ENCODE peak calls at places on chromosomes 12 and 14, in eight cellular contexts. L is A549, B is mucosa of descending colon, M is retinal pigment epithelial cell, J is ovary, T is cardiac muscle cell, R is endothelial cell, K is cardiac fibroblast. A is an unnamed sample.

GRCh38 chr14:96434040-96434439 is 42.1 kb downstream of the AK7 start:
- DNase-seq in L (no peak), B (no peak), M (no peak), J (no peak), T (no peak), R (no peak), K (no peak), A (no peak)

GRCh38 chr12:96132819-96133218 is 61.4 kb upstream of the ELK3 start:
- DNase-seq in L (peak; percentile 26), B (no peak), M (no peak), J (no peak), T (no peak), R (no peak), K (no peak), A (no peak)

GRCh38 chr14:74618078-74618952 is 6.3 kb upstream of the LTBP2 start:
- DNase-seq in L (peak; percentile 80), B (no peak), M (no peak), J (no peak), T (no peak), R (no peak), K (peak; percentile 86), A (peak; percentile 80)

GRCh38 chr12:4118017-4118510 is 155.5 kb upstream of the CCND2 start:
- DNase-seq in L (no peak), B (peak; percentile 82), M (no peak), J (no peak), T (no peak), R (no peak), K (peak; percentile 42), A (peak; percentile 34)

GRCh38 chr12:109962388-109962787 is 33.8 kb downstream of the GIT2 start:
- DNase-seq in L (no peak), B (no peak), M (no peak), J (no peak), T (no peak), R (no peak), K (no peak), A (no peak)

GRCh38 chr14:67694791-67695393 is 672 bp downstream of the RDH11 start:
- DNase-seq in L (peak; percentile 89), B (peak; percentile 87), M (peak; percentile 95), J (peak; percentile 54), T (peak; percentile 93), R (peak; percentile 56), K (peak; percentile 96), A (peak; percentile 94)

GRCh38 chr12:84484796-84485195 is 427.8 kb downstream of the SLC6A15 start:
- DNase-seq in L (no peak), B (no peak), M (no peak), J (no peak), T (no peak), R (no peak), K (no peak), A (no peak)

GRCh38 chr14:35196571-35196970 is 74.2 kb downstream of the PRORP start:
- DNase-seq in L (peak; percentile 35), B (no peak), M (no peak), J (no peak), T (no peak), R (no peak), K (no peak), A (no peak)

GRCh38 chr12:112122823-112123690 is 2.3 kb upstream of the TRAFD1 start:
- DNase-seq in L (peak; percentile 64), B (no peak), M (no peak), J (no peak), T (peak; percentile 60), R (no peak), K (peak; percentile 76), A (peak; percentile 60)

GRCh38 chr14:98120831-98121464 is 1151.0 kb downstream of the BCL11B start:
- DNase-seq in L (no peak), B (no peak), M (no peak), J (no peak), T (no peak), R (no peak), K (no peak), A (no peak)

GRCh38 chr12:131687346-131688125 is 23.4 kb upstream of the SFSWAP start:
- DNase-seq in L (no peak), B (no peak), M (no peak), J (no peak), T (no peak), R (no peak), K (no peak), A (no peak)

GRCh38 chr12:124919646-124920352 is 5.3 kb upstream of the UBC start:
- DNase-seq in L (peak; percentile 67), B (no peak), M (peak; percentile 69), J (no peak), T (no peak), R (no peak), K (no peak), A (peak; percentile 56)

GRCh38 chr12:66241061-66242043 is 52.3 kb downstream of the IRAK3 start:
- DNase-seq in L (peak; percentile 27), B (no peak), M (peak; percentile 48), J (no peak), T (no peak), R (no peak), K (peak; percentile 91), A (peak; percentile 86)

GRCh38 chr14:76687611-76688372 is 73.5 kb upstream of the VASH1 start:
- DNase-seq in L (no peak), B (peak; percentile 56), M (no peak), J (no peak), T (no peak), R (no peak), K (peak; percentile 15), A (peak; percentile 30)

GRCh38 chr14:50758945-50759344 is 72.0 kb downstream of the NIN start:
- DNase-seq in L (no peak), B (no peak), M (no peak), J (no peak), T (peak; percentile 19), R (no peak), K (no peak), A (no peak)
- TF ChIP-seq CTCF in L (no peak), B (no peak), M (no peak), J (no peak), T (no peak), R (no peak), K (no peak), A (no peak)

GRCh38 chr12:25583545-25583944 is 30.5 kb upstream of the LMNTD1 start:
- DNase-seq in L (peak; percentile 2), B (no peak), M (no peak), J (peak; percentile 14), T (peak; percentile 67), R (no peak), K (peak; percentile 16), A (no peak)
- TF ChIP-seq CTCF in L (no peak), B (no peak), M (peak; percentile 58), J (peak; percentile 17), T (peak; percentile 35), R (no peak), K (no peak), A (peak; percentile 15)

GRCh38 chr12:6336079-6336858 is 5.6 kb downstream of the TNFRSF1A start:
- DNase-seq in L (peak; percentile 99), B (peak; percentile 96), M (peak; percentile 100), J (peak; percentile 95), T (peak; percentile 93), R (peak; percentile 85), K (peak; percentile 100), A (peak; percentile 99)

GRCh38 chr12:6336859-6337744 is 4.8 kb downstream of the TNFRSF1A start:
- DNase-seq in L (no peak), B (peak; percentile 80), M (no peak), J (no peak), T (no peak), R (no peak), K (peak; percentile 43), A (no peak)

GRCh38 chr12:6334940-6335450 is 6.9 kb downstream of the TNFRSF1A start:
- DNase-seq in L (no peak), B (peak; percentile 65), M (no peak), J (no peak), T (no peak), R (no peak), K (peak; percentile 29), A (no peak)

GRCh38 chr12:6334359-6334758 is 7.5 kb downstream of the TNFRSF1A start:
- DNase-seq in L (no peak), B (no peak), M (no peak), J (no peak), T (no peak), R (no peak), K (no peak), A (no peak)

DNA sequence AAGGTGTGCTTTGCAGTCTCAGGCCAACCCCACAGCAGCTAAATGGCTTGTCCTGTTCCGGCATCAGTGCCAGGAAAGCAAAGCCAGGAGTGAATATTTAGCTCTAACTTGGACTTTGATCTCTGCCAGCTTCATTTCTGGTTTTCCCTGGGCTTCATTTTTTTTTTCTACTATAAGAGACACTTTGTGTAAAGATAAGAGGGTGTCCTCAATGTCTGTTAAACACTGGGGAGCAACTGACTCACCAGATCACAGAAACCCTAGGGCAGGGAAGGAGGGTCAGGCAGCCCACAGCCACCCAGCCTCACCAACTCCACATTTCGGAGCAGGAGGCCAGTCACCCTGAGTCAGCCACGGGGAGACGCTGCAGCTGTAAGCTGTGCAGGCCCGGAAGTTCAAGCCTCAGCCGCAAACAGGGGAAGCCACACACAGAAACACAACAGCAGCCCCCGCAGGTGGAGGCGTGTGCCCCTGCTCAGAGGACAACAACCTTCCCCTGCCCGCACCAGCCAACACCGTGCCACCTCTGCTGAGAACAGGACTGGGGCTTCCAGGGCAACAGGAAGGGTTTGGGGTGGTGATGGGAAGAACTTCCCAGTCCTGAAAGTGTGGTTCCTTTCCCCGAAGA is 6.3 kb downstream of the TNFRSF1A start:
- DNase-seq in L (peak; percentile 88), B (peak; percentile 92), M (no peak), J (peak; percentile 79), T (peak; percentile 53), R (peak; percentile 58), K (peak; percentile 92), A (peak; percentile 87)
- TF ChIP-seq CTCF in L (peak; percentile 47), B (peak; percentile 24), M (peak; percentile 71), J (peak; percentile 48), T (peak; percentile 70), R (no peak), K (peak; percentile 59), A (peak; percentile 74)

GRCh38 chr14:101509730-101510371 is 51.4 kb upstream of the DIO3 start:
- DNase-seq in L (no peak), B (peak; percentile 20), M (no peak), J (peak; percentile 6), T (no peak), R (no peak), K (no peak), A (no peak)

GRCh38 chr14:101508948-101509729 is 52.2 kb upstream of the DIO3 start:
- DNase-seq in L (no peak), B (peak; percentile 33), M (no peak), J (peak; percentile 10), T (no peak), R (no peak), K (no peak), A (no peak)

GRCh38 chr14:101512396-101512695 is 48.9 kb upstream of the DIO3 start:
- DNase-seq in L (no peak), B (no peak), M (no peak), J (no peak), T (no peak), R (no peak), K (no peak), A (no peak)

GRCh38 chr14:101511620-101512395 is 49.5 kb upstream of the DIO3 start:
- DNase-seq in L (no peak), B (peak; percentile 33), M (no peak), J (no peak), T (no peak), R (no peak), K (no peak), A (no peak)

GRCh38 chr14:101511199-101511598 is 50.1 kb upstream of the DIO3 start:
- DNase-seq in L (no peak), B (no peak), M (no peak), J (no peak), T (no peak), R (no peak), K (no peak), A (no peak)
- TF ChIP-seq CTCF in L (no peak), B (no peak), M (no peak), J (no peak), T (no peak), R (no peak), K (no peak), A (no peak)